ENCODE peak calls at places on chromosomes 5 and 9, in eight cellular contexts. B is ascending aorta, A is tibial artery, S is fibroblast of mammary gland, E is dorsolateral prefrontal cortex, Y is kidney, J is A673, C is uterus. G is an unnamed sample.

GRCh38 chr5:75512383-75513074 is 838 bp downstream of the POLK start:
- DNase-seq in B (no peak), A (no peak), S (peak; percentile 28), E (no peak), Y (no peak), J (no peak), C (no peak), G (no peak)

GRCh38 chr5:10825897-10826644 is 65.0 kb upstream of the DAP start:
- DNase-seq in B (no peak), A (no peak), S (no peak), E (no peak), Y (no peak), J (no peak), C (no peak), G (no peak)

GRCh38 chr5:73135429-73136276 is 15.3 kb downstream of the TMEM171 start:
- DNase-seq in B (no peak), A (no peak), S (peak; percentile 58), E (no peak), Y (no peak), J (peak; percentile 61), C (no peak), G (no peak)

GRCh38 chr5:168843998-168844374 is 264.8 kb upstream of the PANK3 start:
- DNase-seq in B (no peak), A (no peak), S (no peak), E (no peak), Y (no peak), J (no peak), C (no peak), G (no peak)

GRCh38 chr5:59592101-59592500 is 301.4 kb downstream of the PDE4D start:
- DNase-seq in B (no peak), A (no peak), S (peak; percentile 51), E (no peak), Y (no peak), J (no peak), C (no peak), G (no peak)

GRCh38 chr5:172002310-172002709 is 4.1 kb downstream of the FBXW11 start:
- DNase-seq in B (no peak), A (no peak), S (peak; percentile 37), E (no peak), Y (no peak), J (peak; percentile 40), C (no peak), G (no peak)

GRCh38 chr5:169697976-169698375 is 60.9 kb downstream of the DOCK2 start:
- DNase-seq in B (no peak), A (no peak), S (no peak), E (no peak), Y (no peak), J (no peak), C (no peak), G (no peak)

GRCh38 chr5:180135128-180135955 is 63.8 kb upstream of the RNF130 start:
- DNase-seq in B (no peak), A (no peak), S (peak; percentile 84), E (no peak), Y (peak; percentile 46), J (peak; percentile 5), C (no peak), G (peak; percentile 73)

GRCh38 chr5:96143450-96143849 is 181.8 kb upstream of the ELL2 start:
- DNase-seq in B (no peak), A (no peak), S (peak; percentile 6), E (no peak), Y (no peak), J (no peak), C (no peak), G (no peak)

GRCh38 chr9:135961811-135962695 is 880 bp upstream of the UBAC1 start:
- DNase-seq in B (no peak), A (no peak), S (no peak), E (no peak), Y (no peak), J (no peak), C (no peak), G (no peak)

GRCh38 chr9:94533155-94533554 is 21.7 kb upstream of the PCAT7 start:
- DNase-seq in B (no peak), A (no peak), S (no peak), E (no peak), Y (no peak), J (no peak), C (no peak), G (no peak)

GRCh38 chr9:93809204-93809940 is 145.8 kb downstream of the BARX1 start:
- DNase-seq in B (no peak), A (no peak), S (no peak), E (no peak), Y (no peak), J (no peak), C (no peak), G (peak; percentile 53)

GRCh38 chr9:136903041-136903554 is 16.8 kb downstream of the TRAF2 start:
- DNase-seq in B (no peak), A (peak; percentile 77), S (peak; percentile 34), E (no peak), Y (no peak), J (no peak), C (peak; percentile 39), G (no peak)

GRCh38 chr9:109052416-109052815 is 39.1 kb upstream of the CTNNAL1 start:
- DNase-seq in B (no peak), A (no peak), S (no peak), E (no peak), Y (no peak), J (no peak), C (no peak), G (no peak)

GRCh38 chr9:106286249-106286648 is 576.7 kb upstream of the ZNF462 start:
- DNase-seq in B (no peak), A (no peak), S (peak; percentile 4), E (no peak), Y (no peak), J (no peak), C (no peak), G (no peak)

GRCh38 chr9:79684711-79685575 is 113.2 kb downstream of the TLE4 start:
- DNase-seq in B (no peak), A (no peak), S (peak; percentile 31), E (no peak), Y (no peak), J (no peak), C (no peak), G (no peak)

GRCh38 chr9:92196400-92196799 is 81.2 kb upstream of the SPTLC1 start:
- DNase-seq in B (no peak), A (no peak), S (no peak), E (no peak), Y (no peak), J (no peak), C (no peak), G (no peak)

DNA sequence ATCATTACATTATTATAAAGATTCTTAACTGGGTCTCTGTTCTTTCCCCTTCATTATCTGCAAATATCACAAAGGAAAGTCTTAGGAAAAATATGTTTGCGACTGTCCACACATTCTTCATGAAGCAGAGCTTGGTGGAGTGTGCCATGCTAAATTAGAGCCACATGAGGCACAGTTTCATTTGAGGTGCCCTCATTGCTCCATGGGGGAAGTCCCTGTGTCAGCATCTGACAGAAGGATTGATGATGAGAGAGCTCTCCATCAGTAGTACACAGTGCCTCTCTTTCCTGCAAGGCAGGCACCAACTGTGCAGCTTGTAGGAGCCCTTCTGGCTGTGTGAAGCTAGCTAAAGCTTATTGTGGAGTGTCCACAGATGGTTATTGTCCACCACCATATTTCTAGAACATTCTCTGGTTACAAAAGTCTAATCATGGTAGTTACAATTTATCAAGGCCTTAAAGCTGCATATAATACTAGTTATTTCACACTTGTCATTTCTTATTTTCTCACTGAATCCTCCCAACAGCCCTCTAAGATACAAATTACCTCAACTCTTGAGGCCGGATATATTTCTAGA is 63.9 kb downstream of the C9orf152 start:
- DNase-seq in B (no peak), A (no peak), S (no peak), E (no peak), Y (no peak), J (no peak), C (no peak), G (no peak)
- TF ChIP-seq CTCF in B (no peak), A (no peak), S (no peak), E (no peak), Y (no peak), J (no peak), C (no peak), G (no peak)

GRCh38 chr5:82674718-82675117 is 396.6 kb upstream of the RPS23 start:
- DNase-seq in B (no peak), A (no peak), S (no peak), E (no peak), Y (no peak), J (no peak), C (no peak), G (no peak)
- TF ChIP-seq CTCF in B (no peak), A (no peak), S (no peak), E (no peak), Y (no peak), J (no peak), C (no peak), G (no peak)

GRCh38 chr9:128020692-128021091 is 39.9 kb upstream of the EEIG1 start:
- DNase-seq in B (no peak), A (no peak), S (no peak), E (no peak), Y (no peak), J (no peak), C (no peak), G (no peak)
- TF ChIP-seq CTCF in B (no peak), A (no peak), S (peak; percentile 10), E (no peak), Y (no peak), J (peak; percentile 35), C (no peak), G (peak; percentile 18)

GRCh38 chr5:139403787-139404483 is at the start of gene SPATA24:
- DNase-seq in B (peak; percentile 94), A (peak; percentile 99), S (peak; percentile 95), E (peak; percentile 98), Y (peak; percentile 99), J (peak; percentile 99), C (peak; percentile 97), G (peak; percentile 99)

GRCh38 chr5:139403418-139403786 is 487 bp downstream of the SPATA24 start:
- DNase-seq in B (no peak), A (no peak), S (no peak), E (no peak), Y (no peak), J (no peak), C (no peak), G (no peak)

GRCh38 chr5:139404484-139404840 is 573 bp upstream of the SPATA24 start:
- DNase-seq in B (no peak), A (no peak), S (no peak), E (no peak), Y (no peak), J (peak; percentile 28), C (no peak), G (no peak)

GRCh38 chr5:139401546-139401945 is 2.3 kb downstream of the SPATA24 start:
- DNase-seq in B (no peak), A (no peak), S (no peak), E (no peak), Y (peak; percentile 48), J (no peak), C (no peak), G (no peak)

DNA sequence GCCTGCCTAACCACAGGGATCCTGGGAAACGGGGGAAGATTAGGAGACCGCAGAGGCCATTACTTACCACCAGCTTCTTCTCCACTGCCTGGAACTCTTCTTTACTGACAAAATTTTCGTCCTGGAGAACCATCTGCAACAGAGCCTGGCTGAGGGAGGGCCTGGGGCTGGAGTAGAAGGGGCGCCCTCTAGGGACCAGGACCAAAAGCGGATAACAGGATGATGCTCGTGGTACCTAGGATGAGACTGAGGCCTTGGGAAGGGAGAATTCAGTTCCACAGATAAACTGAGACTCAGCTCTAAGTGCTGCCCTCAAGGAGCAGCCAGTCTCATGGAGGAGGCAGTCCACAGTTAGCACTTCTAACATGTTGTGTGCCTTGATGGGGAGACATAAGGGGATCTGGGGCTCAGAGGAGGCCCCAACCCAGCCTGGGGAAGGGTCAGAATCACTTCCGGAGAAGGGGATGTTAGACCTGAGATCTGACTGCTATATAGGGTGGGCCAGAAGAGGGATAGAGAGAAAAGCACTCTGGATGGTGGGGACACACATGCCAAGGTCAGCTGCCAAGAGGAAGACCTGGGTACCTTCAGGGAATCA is 1.2 kb downstream of the SPATA24 start:
- DNase-seq in B (no peak), A (no peak), S (no peak), E (no peak), Y (peak; percentile 29), J (peak; percentile 62), C (no peak), G (no peak)
- TF ChIP-seq CTCF in B (no peak), A (no peak), S (peak; percentile 41), E (no peak), Y (no peak), J (peak; percentile 63), C (no peak), G (peak; percentile 44)

G was measured in upper lobe of right lung.